ENCODE peak calls at places on chromosome 3, in eight cellular contexts. H is HepG2, L is K562, Q is A549, G is H1, F is HCT116, Z is SK-N-SH, V is GM12878. N is an unnamed sample.

GRCh38 chr3:133282239-133282638 is 117.6 kb upstream of the BFSP2 start:
- DNase-seq in L (no peak), G (no peak), H (no peak), Q (no peak), F (no peak), Z (no peak), V (no peak), N (no peak)

GRCh38 chr3:111332488-111333095 is 209.4 kb upstream of the CD96 start:
- DNase-seq in L (no peak), Z (no peak), F (no peak), H (no peak), Q (no peak), V (no peak), G (no peak), N (no peak)

GRCh38 chr3:187762792-187763191 is 17.5 kb upstream of the BCL6 start:
- DNase-seq in F (no peak), Z (no peak), V (no peak), G (no peak), L (no peak), H (no peak), Q (no peak), N (no peak)

GRCh38 chr3:107521466-107522059 is 1.2 kb upstream of the BBX start:
- DNase-seq in Z (no peak), F (no peak), Q (no peak), G (no peak), V (no peak), L (no peak), H (no peak), N (no peak)

GRCh38 chr3:133479401-133479800 is 79.5 kb downstream of the BFSP2 start:
- DNase-seq in L (no peak), F (no peak), Z (no peak), V (no peak), G (no peak), H (no peak), Q (no peak), N (no peak)

GRCh38 chr3:42996633-42997075 is 17.5 kb downstream of the GASK1A start:
- DNase-seq in G (no peak), L (no peak), F (no peak), H (no peak), Z (no peak), V (no peak), Q (no peak), N (no peak)

GRCh38 chr3:38349684-38350359 is 3.2 kb downstream of the XYLB start:
- DNase-seq in G (no peak), V (no peak), H (no peak), L (peak; percentile 34), F (no peak), Z (no peak), Q (no peak), N (no peak)

GRCh38 chr3:139308156-139309017 is 35.4 kb upstream of the MRPS22 start:
- DNase-seq in L (no peak), Q (peak; percentile 48), F (no peak), H (no peak), V (no peak), G (no peak), Z (no peak), N (no peak)

GRCh38 chr3:54756330-54756731 is 171.5 kb downstream of the LRTM1 start:
- DNase-seq in G (no peak), V (no peak), F (no peak), Q (no peak), H (no peak), Z (no peak), L (no peak), N (no peak)

GRCh38 chr3:17158941-17159682 is 274.4 kb downstream of the PLCL2 start:
- DNase-seq in Z (no peak), H (no peak), G (no peak), V (no peak), F (no peak), Q (no peak), L (no peak), N (no peak)

GRCh38 chr3:11226042-11226370 is 46.2 kb upstream of the ATG7 start:
- DNase-seq in L (no peak), V (no peak), F (no peak), Q (no peak), Z (no peak), G (no peak), H (no peak), N (no peak)

GRCh38 chr3:100033184-100033583 is 81.1 kb downstream of the FILIP1L start:
- DNase-seq in H (no peak), Q (peak; percentile 37), L (no peak), F (no peak), G (no peak), Z (no peak), V (no peak), N (no peak)

GRCh38 chr3:99851955-99852354 is 34.3 kb downstream of the CMSS1 start:
- DNase-seq in V (no peak), Z (no peak), G (no peak), H (no peak), L (no peak), F (no peak), Q (no peak), N (no peak)

GRCh38 chr3:194536883-194537637 is 50.3 kb upstream of the ATP13A3 start:
- DNase-seq in Z (peak; percentile 36), G (no peak), L (no peak), H (peak; percentile 70), F (no peak), Q (peak; percentile 45), V (no peak), N (peak; percentile 74)

GRCh38 chr3:194539498-194539897 is 52.7 kb upstream of the ATP13A3 start:
- DNase-seq in F (no peak), Z (no peak), Q (no peak), G (no peak), V (no peak), L (no peak), H (no peak), N (no peak)

GRCh38 chr3:194540268-194540937 is 53.6 kb upstream of the ATP13A3 start:
- DNase-seq in G (no peak), Q (no peak), L (no peak), H (no peak), Z (no peak), V (no peak), F (no peak), N (peak; percentile 42)

GRCh38 chr3:194534243-194534642 is 47.4 kb upstream of the ATP13A3 start:
- DNase-seq in Q (no peak), L (no peak), H (no peak), Z (no peak), G (no peak), V (no peak), F (no peak), N (no peak)

DNA sequence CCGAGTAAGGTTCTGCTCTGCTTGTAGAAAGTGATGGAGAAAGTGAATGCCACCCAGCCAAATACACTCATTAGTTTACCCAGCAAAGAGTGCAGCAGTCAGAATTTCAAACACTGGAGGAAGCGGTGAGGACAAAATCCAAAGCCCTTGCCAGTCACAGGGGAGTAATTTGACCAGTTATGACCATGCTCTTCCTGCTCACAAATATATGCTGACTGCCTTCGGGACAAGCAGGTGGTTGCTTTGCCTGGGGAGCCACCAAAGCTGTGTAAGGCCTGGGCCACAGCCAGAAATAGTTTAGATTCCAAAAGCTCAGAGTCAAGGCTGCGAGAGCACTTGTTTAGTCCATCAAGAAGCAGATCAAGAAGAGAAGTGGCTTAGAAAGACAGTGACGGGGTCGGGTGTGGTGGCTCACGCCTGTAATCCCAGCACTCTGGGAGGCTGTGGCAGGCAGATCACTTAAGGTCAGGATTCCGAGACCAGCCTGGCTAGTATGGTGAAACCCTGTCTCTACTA is 51.0 kb upstream of the ATP13A3 start:
- DNase-seq in H (peak; percentile 67), V (no peak), L (no peak), Q (peak; percentile 60), F (no peak), Z (no peak), G (no peak), N (peak; percentile 67)
- H3K27ac ChIP-seq in H (peak overlapping the region; percentile 91), V (no peak overlapping the region), L (no peak overlapping the region), Q (peak overlapping the region; percentile 79), F (no peak overlapping the region), Z (peak overlapping the region; percentile 47), G (no peak overlapping the region), N (peak overlapping the region; percentile 56)

GRCh38 chr3:160010578-160010977 is 21.9 kb downstream of the IL12A start:
- DNase-seq in Z (no peak), Q (no peak), L (no peak), G (no peak), F (no peak), V (peak; percentile 60), H (no peak), N (no peak)
- TF ChIP-seq MAX in Z (no peak), Q (no peak), L (no peak), G (no peak), F (no peak), V (no peak), H (no peak), N (no peak)

GRCh38 chr3:172815857-172816256 is 65.3 kb downstream of the ECT2 start:
- DNase-seq in V (no peak), H (no peak), L (no peak), F (no peak), Q (no peak), G (no peak), Z (no peak), N (no peak)
- H3K27ac ChIP-seq in V (no peak overlapping the region), H (no peak overlapping the region), L (no peak overlapping the region), F (no peak overlapping the region), Q (no peak overlapping the region), G (no peak overlapping the region), Z (no peak overlapping the region), N (no peak overlapping the region)

GRCh38 chr3:179713643-179714090 is 60.8 kb downstream of the USP13 start:
- DNase-seq in Q (no peak), G (no peak), H (no peak), L (no peak), F (no peak), V (no peak), Z (no peak), N (no peak)
- TF ChIP-seq MAX in Q (no peak), G (no peak), H (no peak), L (no peak), F (no peak), V (no peak), Z (no peak), N (no peak)

DNA sequence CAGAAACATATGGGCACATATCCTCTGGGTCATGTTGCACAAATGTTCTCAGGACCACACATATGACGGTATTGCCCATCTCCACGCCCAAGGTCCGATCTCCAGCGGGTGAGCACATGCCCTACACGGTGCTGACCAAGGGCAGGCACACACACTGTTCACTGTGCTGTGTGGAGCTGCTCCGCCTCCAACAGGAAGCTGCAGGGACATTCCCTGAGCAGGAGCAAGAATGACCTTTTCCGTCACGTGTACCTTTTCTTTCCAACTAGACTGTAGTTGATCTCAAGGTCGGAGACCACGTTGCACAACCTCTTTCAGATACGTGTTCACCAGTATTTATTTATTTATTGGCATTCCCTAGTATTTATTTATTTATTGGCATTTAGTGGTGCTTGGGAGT is 41.7 kb upstream of the B3GNT5 start:
- DNase-seq in V (no peak), H (peak; percentile 79), L (no peak), Z (no peak), G (no peak), F (no peak), Q (no peak), N (no peak)
- H3K27ac ChIP-seq in V (no peak overlapping the region), H (no peak overlapping the region), L (no peak overlapping the region), Z (no peak overlapping the region), G (no peak overlapping the region), F (no peak overlapping the region), Q (no peak overlapping the region), N (no peak overlapping the region)

GRCh38 chr3:169759256-169759655 is 5.6 kb downstream of the TERC start:
- DNase-seq in Q (no peak), Z (no peak), L (no peak), V (no peak), H (no peak), F (no peak), G (no peak), N (peak; percentile 57)
- TF ChIP-seq MAX in Q (no peak), Z (no peak), L (no peak), V (no peak), H (no peak), F (no peak), G (no peak), N (no peak)

N was measured in endothelial cell of umbilical vein.